ENCODE peak calls at places on chromosomes 11 and 22, in five cellular contexts. D, R, S, G and M are unnamed samples.

GRCh38 chr11:104852811-104853210 is 45.4 kb downstream of the CASP12 start:
- DNase-seq in D (no peak), G (no peak), S (no peak), R (no peak), M (no peak)

GRCh38 chr22:43515902-43516301 is 104.1 kb downstream of the MPPED1 start:
- DNase-seq in D (no peak), S (no peak), G (no peak), R (no peak), M (no peak)

GRCh38 chr11:2760196-2760871 is 60.5 kb upstream of the KCNQ1OT1 start:
- DNase-seq in G (peak; percentile 4), D (peak; percentile 16), R (no peak), S (no peak), M (peak; percentile 55)

GRCh38 chr11:69674267-69674885 is 777 bp downstream of the LTO1 start:
- DNase-seq in D (no peak), G (no peak), S (no peak), R (no peak), M (no peak)

GRCh38 chr22:42930810-42931420 is 73.8 kb upstream of the ARFGAP3 start:
- DNase-seq in G (no peak), D (peak; percentile 89), R (peak; percentile 80), S (peak; percentile 46), M (peak; percentile 73)

GRCh38 chr22:43555561-43556515 is 144.0 kb downstream of the MPPED1 start:
- DNase-seq in G (no peak), D (no peak), R (no peak), S (no peak), M (no peak)

GRCh38 chr22:20565079-20565734 is 57.8 kb downstream of the MED15 start:
- DNase-seq in D (no peak), R (no peak), S (no peak), G (no peak), M (peak; percentile 61)

GRCh38 chr22:29218758-29219408 is 13.2 kb downstream of the EMID1 start:
- DNase-seq in S (no peak), R (no peak), D (no peak), G (no peak), M (peak; percentile 52)

GRCh38 chr11:9775393-9775780 is 111.5 kb downstream of the SWAP70 start:
- DNase-seq in R (no peak), D (no peak), G (no peak), S (no peak), M (no peak)

GRCh38 chr11:88405853-88406252 is 68.3 kb upstream of the CTSC start:
- DNase-seq in D (no peak), S (no peak), G (no peak), R (no peak), M (no peak)

GRCh38 chr11:123062892-123063395 is 1.0 kb upstream of the HSPA8 start:
- DNase-seq in D (no peak), S (no peak), G (no peak), R (no peak), M (no peak)

GRCh38 chr22:42134033-42135020 is 3.7 kb upstream of the CYP2D6 start:
- DNase-seq in S (no peak), G (no peak), R (no peak), D (no peak), M (no peak)

GRCh38 chr11:105897161-105897560 is 124.9 kb downstream of the MSANTD4 start:
- DNase-seq in G (no peak), D (no peak), S (no peak), R (no peak), M (no peak)

GRCh38 chr11:19817265-19817851 is 104.7 kb downstream of the NAV2 start:
- DNase-seq in R (no peak), S (no peak), D (no peak), G (no peak), M (no peak)

GRCh38 chr11:132576706-132577105 is 955.6 kb downstream of the OPCML start:
- DNase-seq in D (no peak), S (no peak), G (no peak), R (no peak), M (no peak)

GRCh38 chr22:49009359-49010063 is 818.2 kb downstream of the BRD1 start:
- DNase-seq in S (no peak), D (no peak), G (no peak), R (no peak), M (peak; percentile 55)

GRCh38 chr11:69962152-69962551 is 116.0 kb upstream of the ANO1 start:
- DNase-seq in G (peak; percentile 29), D (no peak), R (peak; percentile 61), S (peak; percentile 77), M (no peak)

GRCh38 chr11:111691731-111692130 is 74.5 kb downstream of the PPP2R1B start:
- DNase-seq in D (no peak), S (no peak), R (no peak), G (no peak), M (no peak)

GRCh38 chr22:29313126-29314071 is 2.1 kb downstream of the RASL10A start:
- DNase-seq in S (peak; percentile 34), R (no peak), D (peak; percentile 19), G (peak; percentile 48), M (peak; percentile 75)

GRCh38 chr11:257766-258493 is 20.3 kb upstream of the NLRP6 start:
- DNase-seq in D (no peak), G (no peak), R (no peak), S (no peak), M (no peak)

GRCh38 chr11:128595221-128595620 is 7.9 kb upstream of the ETS1 start:
- DNase-seq in R (no peak), G (no peak), D (no peak), S (no peak), M (no peak)

GRCh38 chr11:79101736-79102135 is 339.1 kb downstream of the TENM4 start:
- DNase-seq in R (no peak), S (no peak), G (no peak), D (peak; percentile 59), M (no peak)

GRCh38 chr11:120172054-120172881 is 34.4 kb upstream of the TRIM29 start:
- DNase-seq in R (peak; percentile 71), G (peak; percentile 73), S (peak; percentile 36), D (peak; percentile 83), M (no peak)

GRCh38 chr11:87114093-87114492 is 76.4 kb downstream of the TMEM135 start:
- DNase-seq in S (no peak), G (no peak), D (no peak), R (no peak), M (no peak)

GRCh38 chr11:2975594-2975993 is 16.5 kb downstream of the NAP1L4 start:
- DNase-seq in D (no peak), G (no peak), S (peak; percentile 36), R (no peak), M (no peak)

GRCh38 chr11:48013269-48013901 is 33.0 kb downstream of the PTPRJ start:
- DNase-seq in D (peak; percentile 50), R (peak; percentile 45), G (peak; percentile 50), S (no peak), M (peak; percentile 93)

GRCh38 chr22:22935546-22936157 is 48.0 kb downstream of the IGLL5 start:
- DNase-seq in D (no peak), S (no peak), R (no peak), G (peak; percentile 75), M (peak; percentile 92)

GRCh38 chr11:122979815-122980656 is 1.6 kb downstream of the BSX start:
- DNase-seq in S (no peak), D (no peak), R (no peak), G (no peak), M (no peak)

GRCh38 chr11:536841-537621 is at the start of gene LRRC56:
- DNase-seq in R (peak; percentile 79), D (peak; percentile 93), G (peak; percentile 93), S (peak; percentile 84), M (peak; percentile 98)

DNA sequence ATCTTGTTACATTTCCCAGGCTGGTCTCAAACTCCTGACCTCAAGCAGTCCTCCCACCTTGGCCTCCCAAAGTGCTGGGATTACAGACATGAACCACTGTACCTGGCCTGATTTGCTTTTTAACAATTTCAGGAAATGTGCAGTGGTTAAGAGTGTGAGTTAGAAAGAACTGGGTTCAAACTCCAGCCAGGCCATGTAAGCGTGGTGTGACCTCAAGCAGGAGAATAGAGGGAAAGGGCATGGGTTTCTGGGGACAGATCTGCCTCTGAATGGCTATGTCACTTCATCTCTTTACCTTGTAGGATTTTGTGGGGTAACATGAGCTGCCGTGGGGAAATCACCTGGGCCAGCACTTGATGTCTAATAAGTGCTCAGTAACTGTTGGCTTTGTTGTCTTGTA is 9.3 kb downstream of the SNRPD3 start:
- DNase-seq in S (no peak), G (no peak), R (no peak), D (no peak), M (peak; percentile 18)
- H3K36me3 ChIP-seq in S (peaks cover 31% of the 10 kb centered on the region), G (no peaks in the 10 kb centered on the region), R (no peaks in the 10 kb centered on the region), D (peaks cover 7% of the 10 kb centered on the region), M (peaks cover 42% of the 10 kb centered on the region)

GRCh38 chr11:62852523-62853188 is 13.3 kb upstream of the WDR74 start:
- DNase-seq in S (no peak), D (no peak), R (no peak), G (no peak), M (no peak)

GRCh38 chr11:62853279-62853965 is 14.0 kb upstream of the WDR74 start:
- DNase-seq in D (no peak), G (no peak), R (no peak), S (no peak), M (no peak)

GRCh38 chr11:62854013-62854824 is 14.8 kb upstream of the WDR74 start:
- DNase-seq in R (no peak), G (no peak), D (no peak), S (no peak), M (peak; percentile 21)

GRCh38 chr11:62850911-62851806 is 11.8 kb upstream of the WDR74 start:
- DNase-seq in G (no peak), R (no peak), S (peak; percentile 47), D (no peak), M (peak; percentile 44)

GRCh38 chr11:62851807-62852522 is 12.6 kb upstream of the WDR74 start:
- DNase-seq in D (no peak), R (no peak), G (no peak), S (no peak), M (no peak)
- TF ChIP-seq POLR2A in D (no peak), R (no peak), G (no peak), S (no peak), M (no peak)

DNA sequence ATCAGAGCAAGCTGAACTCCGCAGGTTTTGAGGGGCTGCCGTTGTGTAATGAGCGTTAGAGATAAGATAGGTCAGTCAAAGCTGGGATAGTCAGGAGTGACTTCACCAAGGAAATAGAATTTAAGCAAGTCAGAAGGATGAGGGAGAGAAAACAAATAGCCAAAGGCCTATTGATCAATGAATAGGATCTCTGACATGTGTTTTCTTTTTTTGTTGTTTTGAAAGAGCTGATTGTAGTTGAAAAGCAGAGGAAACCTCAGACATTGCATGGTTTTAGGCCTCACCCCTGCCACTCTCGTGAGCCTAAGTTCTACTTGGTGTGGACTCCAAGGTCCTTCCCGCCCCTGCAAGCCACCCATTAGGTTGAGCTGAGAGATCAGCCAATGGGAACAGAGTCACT is 3.2 kb downstream of the EIF3L start:
- DNase-seq in G (no peak), S (no peak), D (no peak), R (no peak), M (no peak)
- H3K36me3 ChIP-seq in G (no peaks in the 10 kb centered on the region), S (peaks cover 45% of the 10 kb centered on the region), D (peaks cover 17% of the 10 kb centered on the region), R (no peaks in the 10 kb centered on the region), M (peaks cover 64% of the 10 kb centered on the region)

GRCh38 chr11:76551400-76551799 is 106.6 kb downstream of the EMSY start:
- DNase-seq in G (no peak), D (no peak), R (no peak), S (no peak), M (no peak)
- TF ChIP-seq POLR2A in G (no peak), D (no peak), R (no peak), S (no peak), M (no peak)

DNA sequence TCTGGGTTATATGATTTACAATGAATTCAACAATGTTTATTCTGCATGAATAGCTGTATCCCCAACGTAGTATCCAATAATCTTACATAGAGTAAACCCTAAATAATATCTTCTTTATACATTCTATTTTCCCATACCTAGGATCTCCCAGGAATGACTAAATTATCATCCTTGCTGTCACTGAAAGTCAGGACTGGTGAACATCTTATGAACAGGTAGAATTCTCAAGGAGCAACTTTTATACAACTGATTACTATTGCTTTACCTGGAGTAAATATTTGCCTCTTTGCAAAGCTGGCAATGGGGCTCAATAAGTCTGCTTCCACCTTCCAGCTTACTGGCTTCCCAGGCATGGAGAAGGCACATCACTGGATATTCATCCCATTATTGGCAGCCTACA is at the start of gene OR51B6:
- DNase-seq in D (no peak), G (no peak), S (no peak), R (no peak), M (no peak)
- H3K36me3 ChIP-seq in D (no peaks in the 10 kb centered on the region), G (no peaks in the 10 kb centered on the region), S (peaks cover 4% of the 10 kb centered on the region), R (no peaks in the 10 kb centered on the region), M (no peaks in the 10 kb centered on the region)